ENCODE peak calls at places on chromosomes 13 and 19, in six cellular contexts. P is fibroblast of villous mesenchyme; S is CD8-positive, alpha-beta T cell; T is Caco-2; F is tibial nerve; U is fibroblast of lung. O is an unnamed sample.

GRCh38 chr19:8505680-8506401 is 3.4 kb upstream of the PRAM1 start:
- DNase-seq in P (peak; percentile 68), S (peak; percentile 79), T (peak; percentile 78), F (peak; percentile 81), U (peak; percentile 53), O (peak; percentile 48)

GRCh38 chr13:110419946-110420345 is 112.9 kb downstream of the COL4A2 start:
- DNase-seq in P (no peak), S (no peak), T (no peak), F (no peak), U (no peak), O (no peak)

GRCh38 chr19:47229674-47230121 is 1.3 kb downstream of the BBC3 start:
- DNase-seq in P (peak; percentile 39), S (peak; percentile 25), T (no peak), F (peak; percentile 34), U (peak; percentile 45), O (peak; percentile 31)

GRCh38 chr19:54473983-54474382 is 887 bp upstream of the CDC42EP5 start:
- DNase-seq in P (no peak), S (no peak), T (no peak), F (no peak), U (no peak), O (no peak)

GRCh38 chr19:6048808-6049405 is 61.4 kb downstream of the RFX2 start:
- DNase-seq in P (peak; percentile 70), S (peak; percentile 80), T (peak; percentile 69), F (peak; percentile 86), U (peak; percentile 44), O (peak; percentile 57)

GRCh38 chr19:10427169-10427568 is 6.8 kb downstream of the PDE4A start:
- DNase-seq in P (no peak), S (no peak), T (no peak), F (no peak), U (no peak), O (no peak)

GRCh38 chr19:30896551-30896950 is 452.7 kb downstream of the TSHZ3 start:
- DNase-seq in P (no peak), S (no peak), T (no peak), F (no peak), U (no peak), O (no peak)

GRCh38 chr19:55441319-55441691 is 1.8 kb downstream of the SHISA7 start:
- DNase-seq in P (no peak), S (no peak), T (no peak), F (no peak), U (no peak), O (no peak)

GRCh38 chr13:76339649-76340048 is 546.6 kb downstream of the KCTD12 start:
- DNase-seq in P (no peak), S (no peak), T (no peak), F (no peak), U (no peak), O (no peak)

GRCh38 chr13:102510072-102510471 is 86.7 kb upstream of the TPP2 start:
- DNase-seq in P (no peak), S (no peak), T (no peak), F (no peak), U (no peak), O (no peak)

GRCh38 chr13:58946274-58946673 is 1217.5 kb downstream of the DIAPH3 start:
- DNase-seq in P (no peak), S (no peak), T (no peak), F (no peak), U (peak; percentile 43), O (no peak)

GRCh38 chr19:33688657-33688992 is 66.9 kb downstream of the CHST8 start:
- DNase-seq in P (no peak), S (no peak), T (no peak), F (no peak), U (no peak), O (no peak)

GRCh38 chr19:54164369-54165068 is 5.0 kb upstream of the LENG1 start:
- DNase-seq in P (peak; percentile 34), S (peak; percentile 47), T (peak; percentile 71), F (peak; percentile 36), U (peak; percentile 60), O (peak; percentile 67)

GRCh38 chr13:73870970-73871935 is 263.0 kb downstream of the KLF12 start:
- DNase-seq in P (peak; percentile 80), S (no peak), T (no peak), F (peak; percentile 15), U (peak; percentile 96), O (peak; percentile 66)

GRCh38 chr13:84446972-84447700 is 564.9 kb upstream of the SLITRK1 start:
- DNase-seq in P (peak; percentile 10), S (no peak), T (no peak), F (no peak), U (peak; percentile 14), O (peak; percentile 72)

GRCh38 chr19:31883299-31883990 is 462.0 kb upstream of the ZNF507 start:
- DNase-seq in P (no peak), S (no peak), T (no peak), F (no peak), U (no peak), O (no peak)

GRCh38 chr13:97224544-97225324 is 2.6 kb downstream of the MBNL2 start:
- DNase-seq in P (peak; percentile 56), S (peak; percentile 28), T (no peak), F (peak; percentile 40), U (peak; percentile 51), O (peak; percentile 31)

GRCh38 chr19:11142528-11143171 is 12.9 kb downstream of the SPC24 start:
- DNase-seq in P (peak; percentile 96), S (no peak), T (peak; percentile 76), F (peak; percentile 83), U (peak; percentile 90), O (peak; percentile 96)

GRCh38 chr19:44705502-44706010 is 6.6 kb downstream of the CEACAM16 start:
- DNase-seq in P (no peak), S (no peak), T (no peak), F (no peak), U (no peak), O (no peak)

GRCh38 chr13:25397763-25398162 is 26.0 kb downstream of the ATP8A2 start:
- DNase-seq in P (no peak), S (no peak), T (no peak), F (no peak), U (no peak), O (no peak)

GRCh38 chr19:2723345-2723715 is 2.2 kb upstream of the DIRAS1 start:
- DNase-seq in P (no peak), S (no peak), T (no peak), F (no peak), U (no peak), O (no peak)

GRCh38 chr19:41427647-41428480 is 690 bp upstream of the B3GNT8 start:
- DNase-seq in P (peak; percentile 22), S (peak; percentile 47), T (no peak), F (peak; percentile 20), U (no peak), O (peak; percentile 47)

DNA sequence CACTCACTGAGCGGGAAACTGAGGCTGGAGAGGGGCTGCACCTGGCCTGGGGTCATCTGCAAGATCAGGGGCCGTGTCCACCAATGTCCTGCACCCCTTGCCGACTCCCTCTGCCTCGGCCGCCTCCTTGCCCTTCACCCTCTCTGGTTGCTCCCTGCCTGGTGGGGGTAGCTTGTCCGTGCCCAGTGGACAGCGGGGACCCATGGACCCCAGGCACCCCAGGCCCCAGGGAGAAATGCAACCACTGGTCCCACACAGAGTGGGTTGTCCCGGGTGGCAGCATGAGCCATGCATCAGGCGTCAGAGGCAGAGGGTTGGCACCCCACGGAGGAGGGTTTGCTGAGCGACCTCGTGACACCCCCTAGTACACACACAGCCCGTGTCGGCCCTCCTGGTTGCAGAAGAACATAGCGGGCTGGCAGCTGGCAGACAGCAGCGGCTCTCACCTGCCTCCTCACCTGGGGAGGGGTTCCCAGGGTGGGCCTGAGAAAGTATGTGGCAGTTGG is 8.8 kb downstream of the ADAMTSL5 start:
- DNase-seq in P (no peak), S (no peak), T (no peak), F (no peak), U (no peak), O (no peak)
- H3K4me3 ChIP-seq in P (no peak overlapping the region), S (no peak overlapping the region), T (no peak overlapping the region), F (no peak overlapping the region), U (no peak overlapping the region), O (no peak overlapping the region)

GRCh38 chr19:49073514-49074378 is 1.2 kb upstream of the KCNA7 start:
- DNase-seq in P (no peak), S (no peak), T (peak; percentile 72), F (no peak), U (no peak), O (no peak)
- TF ChIP-seq CTCF in P (peak; percentile 24), S (no peak), T (peak; percentile 44), F (no peak), U (peak; percentile 27), O (no peak)

DNA sequence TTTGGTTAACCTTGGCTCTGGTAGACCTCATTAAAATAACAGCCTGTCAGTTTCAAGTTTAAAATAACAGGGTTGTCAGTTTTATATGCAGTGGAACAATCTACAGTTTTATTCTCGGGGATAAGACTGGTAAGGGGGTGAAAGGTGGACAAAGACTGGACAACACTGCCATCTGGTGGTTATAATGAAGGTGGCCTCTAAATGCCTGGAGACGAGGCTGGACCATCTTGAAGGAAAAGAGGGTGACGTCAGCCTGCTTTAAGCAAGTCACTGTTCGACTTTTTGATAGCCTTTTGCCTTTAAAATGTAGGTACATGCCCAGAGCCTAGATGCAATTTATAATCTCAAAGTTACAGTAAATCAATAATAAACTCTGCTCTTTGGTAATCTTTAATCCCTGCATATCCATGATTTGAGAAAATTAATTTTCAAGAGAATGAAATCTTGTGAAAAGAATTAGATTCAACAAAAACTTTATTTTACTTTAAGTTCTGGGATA is 117.0 kb downstream of the DCT start:
- DNase-seq in P (peak; percentile 91), S (peak; percentile 61), T (peak; percentile 64), F (peak; percentile 81), U (peak; percentile 87), O (peak; percentile 79)
- H3K4me3 ChIP-seq in P (no peak overlapping the region), S (no peak overlapping the region), T (no peak overlapping the region), F (no peak overlapping the region), U (no peak overlapping the region), O (no peak overlapping the region)

GRCh38 chr19:1266818-1267440 is 2.2 kb upstream of the CIRBP start:
- DNase-seq in P (no peak), S (peak; percentile 75), T (no peak), F (no peak), U (no peak), O (peak; percentile 84)
- TF ChIP-seq CTCF in P (peak; percentile 75), S (peak; percentile 98), T (peak; percentile 90), F (peak; percentile 98), U (peak; percentile 67), O (peak; percentile 78)

DNA sequence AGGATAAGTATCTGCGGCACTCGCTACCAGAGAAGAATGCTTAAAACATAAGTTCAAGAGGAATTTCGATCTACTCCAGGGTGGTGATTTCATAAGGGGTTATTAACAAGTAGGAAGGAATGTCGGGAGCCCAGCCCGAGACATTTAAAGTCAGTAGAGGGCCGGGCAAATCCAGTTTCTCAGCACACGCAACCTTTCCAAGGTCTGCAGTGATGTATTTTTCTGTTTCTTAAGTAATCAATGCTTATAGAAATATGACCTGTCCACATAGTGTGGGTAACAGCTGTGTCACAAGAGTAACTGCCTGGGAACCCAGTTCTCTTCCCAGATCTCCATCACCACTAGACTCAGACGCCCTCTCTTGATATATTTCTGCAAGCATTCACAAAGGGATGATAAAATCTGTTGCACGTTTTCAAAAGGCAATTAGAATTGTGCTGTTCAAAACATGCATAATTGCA is 525.9 kb downstream of the MYO16 start:
- DNase-seq in P (peak; percentile 95), S (no peak), T (no peak), F (no peak), U (peak; percentile 98), O (no peak)
- H3K4me3 ChIP-seq in P (no peak overlapping the region), S (no peak overlapping the region), T (no peak overlapping the region), F (no peak overlapping the region), U (no peak overlapping the region), O (no peak overlapping the region)

O was measured in foreskin fibroblast.